ENCODE peak calls at places on chromosomes 5 and 9, in six cellular contexts. C, V, I, Z, U and S are unnamed samples.

GRCh38 chr5:84688566-84688965 is 303.9 kb upstream of the EDIL3 start:
- DNase-seq in U (no peak), Z (peak; percentile 53), V (no peak), I (peak; percentile 21), C (no peak), S (no peak)

GRCh38 chr9:35736201-35736633 is 3.8 kb downstream of the CREB3 start:
- DNase-seq in I (peak; percentile 52), U (peak; percentile 60), Z (peak; percentile 68), V (peak; percentile 57), C (peak; percentile 76), S (peak; percentile 83)

GRCh38 chr5:80720181-80720580 is 65.4 kb upstream of the DHFR start:
- DNase-seq in V (no peak), C (no peak), U (no peak), Z (no peak), I (no peak), S (no peak)

GRCh38 chr5:40962207-40962955 is 53.1 kb downstream of the C7 start:
- DNase-seq in U (no peak), I (no peak), C (no peak), V (no peak), Z (no peak), S (no peak)

GRCh38 chr5:160547061-160547460 is 125.4 kb downstream of the PTTG1 start:
- DNase-seq in U (no peak), C (no peak), I (no peak), Z (no peak), V (no peak), S (no peak)

GRCh38 chr9:132447346-132447745 is 37.3 kb downstream of the CFAP77 start:
- DNase-seq in Z (no peak), U (no peak), V (no peak), C (peak; percentile 78), I (no peak), S (no peak)

GRCh38 chr5:25414746-25415145 is 770.0 kb upstream of the CDH10 start:
- DNase-seq in C (no peak), Z (no peak), I (no peak), V (no peak), U (no peak), S (no peak)

GRCh38 chr9:116656535-116656934 is 30.6 kb upstream of the TRIM32 start:
- DNase-seq in I (peak; percentile 4), Z (no peak), V (no peak), U (no peak), C (no peak), S (no peak)

GRCh38 chr5:138179277-138179857 is 455 bp downstream of the KIF20A start:
- DNase-seq in U (no peak), Z (no peak), C (peak; percentile 16), I (no peak), V (no peak), S (no peak)

GRCh38 chr5:148469446-148470062 is 85.8 kb downstream of the FBXO38 start:
- DNase-seq in C (no peak), U (no peak), Z (no peak), I (no peak), V (peak; percentile 60), S (no peak)

GRCh38 chr9:132409828-132410528 is at the start of gene CFAP77:
- DNase-seq in Z (peak; percentile 39), I (peak; percentile 23), C (peak; percentile 78), V (peak; percentile 25), U (no peak), S (no peak)

GRCh38 chr5:142013734-142014495 is 1.1 kb upstream of the GNPDA1 start:
- DNase-seq in V (peak; percentile 48), Z (no peak), I (no peak), U (no peak), C (no peak), S (no peak)

GRCh38 chr5:141771031-141771430 is 89.0 kb upstream of the ARAP3 start:
- DNase-seq in C (peak; percentile 63), I (no peak), Z (no peak), V (no peak), U (no peak), S (no peak)

GRCh38 chr9:106305428-106306133 is 557.4 kb upstream of the ZNF462 start:
- DNase-seq in V (peak; percentile 11), U (no peak), Z (no peak), C (no peak), I (no peak), S (no peak)

GRCh38 chr5:52997424-52997823 is 8.3 kb downstream of the ITGA2 start:
- DNase-seq in I (no peak), V (no peak), C (no peak), U (no peak), Z (peak; percentile 79), S (no peak)

GRCh38 chr5:98769256-98770157 is 4.0 kb upstream of the RGMB start:
- DNase-seq in Z (peak; percentile 61), C (no peak), I (peak; percentile 38), U (no peak), V (peak; percentile 26), S (no peak)

GRCh38 chr9:87711857-87712800 is 13.8 kb upstream of the CTSL start:
- DNase-seq in U (no peak), Z (no peak), I (no peak), V (no peak), C (no peak), S (no peak)

GRCh38 chr9:78691531-78691930 is 394.6 kb downstream of the PSAT1 start:
- DNase-seq in U (no peak), Z (no peak), C (no peak), I (no peak), V (no peak), S (no peak)

GRCh38 chr9:14433841-14434511 is 120.0 kb upstream of the NFIB start:
- DNase-seq in I (peak; percentile 93), C (no peak), U (no peak), V (peak; percentile 24), Z (peak; percentile 23), S (no peak)

GRCh38 chr9:24832307-24832706 is 286.6 kb upstream of the IZUMO3 start:
- DNase-seq in I (no peak), Z (no peak), V (no peak), U (no peak), C (no peak), S (no peak)

GRCh38 chr9:109966643-109967368 is 186.8 kb downstream of the PALM2AKAP2 start:
- DNase-seq in U (no peak), C (no peak), Z (no peak), I (no peak), V (no peak), S (no peak)

GRCh38 chr5:74109344-74109743 is 483.3 kb downstream of the ARHGEF28 start:
- DNase-seq in C (peak; percentile 38), U (no peak), I (no peak), Z (no peak), V (no peak), S (no peak)

GRCh38 chr5:96175090-96175489 is 213.4 kb upstream of the ELL2 start:
- DNase-seq in C (peak; percentile 16), V (no peak), I (no peak), Z (peak; percentile 55), U (no peak), S (no peak)

GRCh38 chr5:115435776-115436712 is 108.5 kb downstream of the FEM1C start:
- DNase-seq in Z (no peak), V (no peak), I (no peak), U (no peak), C (no peak), S (no peak)

GRCh38 chr9:19283108-19283710 is 52.7 kb downstream of the DENND4C start:
- DNase-seq in Z (no peak), C (no peak), V (no peak), U (no peak), I (no peak), S (no peak)

GRCh38 chr5:179312557-179313235 is 32.6 kb downstream of the ADAMTS2 start:
- DNase-seq in C (no peak), I (no peak), V (no peak), Z (no peak), U (no peak), S (no peak)

GRCh38 chr5:10842823-10843222 is 81.8 kb upstream of the DAP start:
- DNase-seq in U (no peak), V (no peak), I (no peak), Z (no peak), C (no peak), S (no peak)

GRCh38 chr5:52564594-52564993 is 223.1 kb upstream of the ITGA1 start:
- DNase-seq in V (no peak), U (no peak), C (no peak), I (no peak), Z (no peak), S (no peak)

GRCh38 chr5:17831279-17831678 is 197.0 kb downstream of the TAF11L14 start:
- DNase-seq in Z (no peak), I (peak; percentile 27), C (no peak), V (no peak), U (no peak), S (no peak)